ENCODE peak calls at places on chromosomes 5 and 9, in seven cellular contexts. S is A549, R is GM04504, L is thoracic aorta, H is anterior cingulate cortex, J is upper lobe of right lung, W is tibial nerve. B is an unnamed sample.

GRCh38 chr5:54573783-54574485 is 56.4 kb downstream of the SNX18 start:
- DNase-seq in L (no peak), S (no peak), J (no peak), R (no peak), W (no peak), H (no peak), B (no peak)

GRCh38 chr5:55446690-55447351 is 87.9 kb downstream of the PLPP1 start:
- DNase-seq in W (no peak), S (no peak), R (no peak), L (no peak), J (no peak), H (no peak), B (no peak)

GRCh38 chr5:62578540-62578939 is at the start of gene LRRC70:
- DNase-seq in J (no peak), W (no peak), H (no peak), S (peak; percentile 27), L (no peak), R (no peak), B (peak; percentile 74)

GRCh38 chr5:98301567-98301966 is 471.9 kb upstream of the RGMB start:
- DNase-seq in H (no peak), R (no peak), W (no peak), S (no peak), J (no peak), L (no peak), B (no peak)

GRCh38 chr5:10524376-10525123 is 39.3 kb upstream of the ANKRD33B start:
- DNase-seq in S (peak; percentile 39), L (no peak), H (peak; percentile 38), J (no peak), R (peak; percentile 99), W (peak; percentile 63), B (no peak)

GRCh38 chr5:180606215-180606785 is 15.0 kb upstream of the SCGB3A1 start:
- DNase-seq in H (no peak), R (no peak), J (no peak), W (no peak), L (no peak), S (no peak), B (no peak)

GRCh38 chr5:6820851-6821479 is 107.7 kb downstream of the TENT4A start:
- DNase-seq in L (no peak), W (no peak), S (peak; percentile 60), J (no peak), H (no peak), R (no peak), B (peak; percentile 47)

GRCh38 chr5:54529565-54529964 is 12.0 kb downstream of the SNX18 start:
- DNase-seq in H (no peak), L (no peak), W (no peak), J (no peak), S (no peak), R (no peak), B (no peak)

GRCh38 chr9:125913551-125913950 is 166.4 kb downstream of the PBX3 start:
- DNase-seq in J (no peak), S (no peak), L (no peak), R (no peak), W (no peak), H (no peak), B (no peak)

GRCh38 chr9:7027996-7028395 is 270.2 kb downstream of the KDM4C start:
- DNase-seq in L (no peak), S (no peak), W (no peak), R (no peak), H (no peak), J (no peak), B (no peak)

GRCh38 chr5:115168829-115169391 is 798 bp downstream of the TRIM36 start:
- DNase-seq in J (peak; percentile 73), L (no peak), W (no peak), S (no peak), R (no peak), H (peak; percentile 56), B (no peak)

GRCh38 chr9:5854032-5854792 is 21.3 kb upstream of the ERMP1 start:
- DNase-seq in J (no peak), H (no peak), R (no peak), L (no peak), S (no peak), W (no peak), B (no peak)

GRCh38 chr9:5301544-5301943 is 3.0 kb downstream of the RLN2 start:
- DNase-seq in S (no peak), H (no peak), W (no peak), R (no peak), J (no peak), L (no peak), B (no peak)

GRCh38 chr9:1198085-1198484 is 147.9 kb downstream of the DMRT2 start:
- DNase-seq in R (no peak), L (no peak), S (no peak), H (no peak), W (no peak), J (no peak), B (no peak)

B was measured in HepG2.